ENCODE peak calls at places on chromosomes 4 and X, in six cellular contexts. C is aorta; T is H9; U is bronchial epithelial cell; B is left lung; V is CD8-positive, alpha-beta T cell. W is an unnamed sample.

GRCh38 chrX:78321809-78322208 is 5.6 kb downstream of the CYSLTR1 start:
- DNase-seq in T (no peak), B (peak; percentile 47), V (peak; percentile 42), U (peak; percentile 33), C (no peak), W (no peak)

GRCh38 chr4:38085394-38086150 is 125.4 kb downstream of the PTTG2 start:
- DNase-seq in T (no peak), U (no peak), B (no peak), V (no peak), C (no peak), W (no peak)

GRCh38 chr4:129095811-129096454 is at the start of gene C4orf33:
- DNase-seq in C (peak; percentile 79), B (peak; percentile 82), T (peak; percentile 74), U (peak; percentile 73), V (peak; percentile 77), W (no peak)

GRCh38 chr4:114561590-114561989 is 37.0 kb upstream of the UGT8 start:
- DNase-seq in U (no peak), V (no peak), T (no peak), C (no peak), B (no peak), W (no peak)

GRCh38 chr4:151664289-151664688 is 96.5 kb downstream of the GATB start:
- DNase-seq in T (no peak), V (no peak), B (no peak), C (no peak), U (no peak), W (no peak)

GRCh38 chrX:15524417-15524816 is 23.8 kb downstream of the BMX start:
- DNase-seq in B (no peak), V (no peak), T (no peak), C (no peak), U (peak; percentile 8), W (no peak)

GRCh38 chrX:155266446-155266845 is 2.2 kb upstream of the RAB39B start:
- DNase-seq in B (no peak), V (no peak), C (no peak), U (no peak), T (no peak), W (no peak)

GRCh38 chrX:24294619-24295018 is 19.2 kb downstream of the SUPT20HL2 start:
- DNase-seq in V (no peak), U (no peak), B (no peak), C (no peak), T (peak; percentile 75), W (no peak)

GRCh38 chrX:19912-20571 is 261.1 kb upstream of the PLCXD1 start:
- DNase-seq in V (no peak), B (no peak), U (no peak), T (peak; percentile 27), C (no peak), W (peak; percentile 83)

GRCh38 chrX:129665916-129666644 is 11.3 kb upstream of the APLN start:
- DNase-seq in C (no peak), T (peak; percentile 62), U (peak; percentile 78), B (no peak), V (no peak), W (no peak)

GRCh38 chrX:54116391-54116790 is 66.7 kb downstream of the FAM120C start:
- DNase-seq in T (peak; percentile 26), C (no peak), V (no peak), U (no peak), B (no peak), W (no peak)

GRCh38 chr4:113292371-113293042 is 243.1 kb downstream of the ANK2 start:
- DNase-seq in V (no peak), B (peak; percentile 54), U (no peak), C (peak; percentile 77), T (peak; percentile 88), W (no peak)

GRCh38 chrX:121308276-121308805 is 260.9 kb downstream of the GLUD2 start:
- DNase-seq in T (peak; percentile 35), C (no peak), U (peak; percentile 44), B (peak; percentile 29), V (peak; percentile 11), W (no peak)

GRCh38 chrX:147191361-147191760 is 376.8 kb upstream of the CXorf51A start:
- DNase-seq in V (no peak), B (no peak), U (no peak), C (no peak), T (no peak), W (no peak)
- H3K27me3 ChIP-seq in V (no peaks in the 10 kb centered on the region), B (no peaks in the 10 kb centered on the region), U (no peaks in the 10 kb centered on the region), C (no peaks in the 10 kb centered on the region), T (no peaks in the 10 kb centered on the region), W (no peaks in the 10 kb centered on the region)

DNA sequence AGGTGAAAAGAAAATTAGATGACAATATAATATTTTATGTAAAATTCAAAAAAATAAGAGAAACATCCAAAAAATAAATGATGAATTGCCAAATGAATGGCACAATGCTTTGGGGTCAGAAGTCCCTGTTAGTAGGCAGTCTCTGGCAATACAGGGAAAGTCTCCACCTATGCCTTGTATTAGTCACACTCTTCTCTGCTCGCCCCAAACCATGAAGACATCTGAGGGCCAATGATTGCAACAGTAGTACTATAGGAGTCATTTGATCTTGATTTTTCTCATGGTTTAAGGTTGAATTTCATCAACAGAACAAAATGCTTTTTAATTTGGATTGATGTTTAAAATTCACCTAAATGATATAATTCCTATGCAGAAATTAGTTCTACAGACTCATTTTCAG is 3.9 kb upstream of the PRSS12 start:
- DNase-seq in B (no peak), T (no peak), U (peak; percentile 62), V (no peak), C (no peak), W (no peak)
- H3K27me3 ChIP-seq in B (peaks cover 42% of the 10 kb centered on the region), T (peaks cover 2% of the 10 kb centered on the region), U (no peaks in the 10 kb centered on the region), V (peaks cover 28% of the 10 kb centered on the region), C (peaks cover under 1% of the 10 kb centered on the region), W (peaks cover 29% of the 10 kb centered on the region)

GRCh38 chr4:186710521-186711119 is 13.0 kb downstream of the FAT1 start:
- DNase-seq in T (no peak), C (no peak), V (no peak), U (no peak), B (no peak), W (no peak)

GRCh38 chr4:186714006-186714675 is 9.5 kb downstream of the FAT1 start:
- DNase-seq in B (no peak), V (no peak), C (no peak), T (no peak), U (no peak), W (no peak)

GRCh38 chr4:186712690-186713089 is 11.0 kb downstream of the FAT1 start:
- DNase-seq in B (no peak), T (no peak), C (no peak), V (no peak), U (peak; percentile 54), W (no peak)

GRCh38 chr4:186717556-186717955 is 6.1 kb downstream of the FAT1 start:
- DNase-seq in B (no peak), V (no peak), U (peak; percentile 83), C (no peak), T (no peak), W (no peak)

GRCh38 chr4:186715077-186715476 is 8.6 kb downstream of the FAT1 start:
- DNase-seq in V (no peak), T (no peak), C (no peak), B (no peak), U (no peak), W (no peak)
- H3K27me3 ChIP-seq in V (no peaks in the 10 kb centered on the region), T (no peaks in the 10 kb centered on the region), C (no peaks in the 10 kb centered on the region), B (no peaks in the 10 kb centered on the region), U (no peaks in the 10 kb centered on the region), W (no peaks in the 10 kb centered on the region)

DNA sequence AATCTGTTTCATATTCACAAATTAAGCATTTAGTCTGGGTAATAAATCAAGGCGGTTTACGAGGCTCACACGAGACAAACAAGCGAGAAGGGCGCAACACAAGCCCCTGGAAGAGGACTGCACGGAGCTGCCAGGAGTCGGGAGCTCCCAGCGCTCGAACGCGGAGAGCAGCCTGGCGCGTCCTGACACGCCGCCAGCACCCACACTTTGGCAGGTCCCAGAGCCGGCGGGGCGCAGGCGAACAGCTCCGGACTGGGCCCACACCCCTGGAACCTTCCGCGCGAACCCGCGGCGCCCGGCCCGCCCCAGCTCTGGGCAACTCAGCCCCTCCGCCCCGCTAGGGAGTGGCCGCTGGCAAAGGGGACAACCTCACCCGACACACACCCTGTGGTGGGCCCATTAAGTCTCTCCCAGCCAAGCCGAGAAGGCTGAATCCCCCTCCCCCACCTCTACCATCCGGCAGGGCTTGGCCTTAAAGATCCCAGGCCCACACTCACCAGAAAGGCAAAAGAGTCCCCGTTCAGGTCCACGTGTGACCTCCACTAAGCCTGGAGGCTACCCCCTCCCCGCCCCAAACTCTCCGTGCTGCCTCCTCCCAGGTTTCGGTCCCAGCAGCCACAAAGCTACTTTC is 47.4 kb upstream of the BCOR start:
- DNase-seq in B (no peak), V (no peak), T (peak; percentile 78), U (no peak), C (no peak), W (no peak)
- H3K27me3 ChIP-seq in B (peaks cover 9% of the 10 kb centered on the region), V (no peaks in the 10 kb centered on the region), T (peaks cover 39% of the 10 kb centered on the region), U (no peaks in the 10 kb centered on the region), C (no peaks in the 10 kb centered on the region), W (peaks cover 17% of the 10 kb centered on the region)

DNA sequence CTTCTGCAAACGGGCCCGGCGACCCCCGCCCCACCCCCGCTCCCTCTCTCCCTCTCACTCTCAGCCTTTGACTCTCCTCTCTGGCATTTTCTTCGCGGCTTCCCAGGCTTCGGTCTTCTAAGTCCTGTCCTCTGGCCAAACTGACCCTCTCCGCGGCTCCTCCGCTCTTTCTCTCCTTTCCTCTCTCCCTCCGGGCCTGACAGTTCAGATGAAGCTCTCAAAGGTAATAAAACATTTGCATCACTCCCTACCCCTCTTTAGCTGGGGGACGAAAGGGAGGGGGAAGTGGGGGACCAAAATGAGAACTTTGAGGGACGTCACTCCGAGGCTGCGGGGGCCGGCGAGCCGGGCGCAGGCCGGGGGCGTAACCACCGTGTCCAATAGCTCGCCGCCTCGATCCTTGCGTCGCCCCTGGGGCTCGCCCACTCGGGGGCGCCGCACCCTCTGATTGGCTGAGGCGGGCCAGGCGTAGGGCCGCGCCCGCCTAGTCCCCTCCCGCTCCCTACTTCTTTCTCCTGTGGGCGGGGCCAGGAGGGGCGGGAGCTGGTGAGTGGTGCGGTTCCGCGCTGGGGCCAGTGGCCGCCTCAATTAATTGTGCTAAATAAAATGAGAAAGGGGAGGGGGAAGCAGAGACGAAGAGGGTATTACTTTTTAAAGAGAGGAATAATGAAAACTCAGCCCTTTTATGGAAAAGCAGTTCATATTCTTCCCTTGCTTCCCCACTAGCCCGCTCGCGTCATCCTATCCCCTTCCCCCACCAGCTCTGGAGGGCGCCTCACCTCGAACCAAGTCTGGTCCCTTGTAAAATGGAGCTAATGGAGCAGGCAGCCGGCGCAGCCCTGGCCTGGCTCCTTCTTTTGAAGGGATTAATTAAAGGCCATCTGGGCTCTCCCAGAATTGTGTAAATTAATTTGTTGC is at the start of gene NKX6-1:
- DNase-seq in U (peak; percentile 15), B (no peak), T (peak; percentile 95), C (peak; percentile 92), V (no peak), W (peak; percentile 97)
- H3K27me3 ChIP-seq in U (peaks cover 79% of the 10 kb centered on the region), B (peaks cover 100% of the 10 kb centered on the region), T (peaks cover 84% of the 10 kb centered on the region), C (peaks cover 3% of the 10 kb centered on the region), V (peaks cover 86% of the 10 kb centered on the region), W (peaks cover 3% of the 10 kb centered on the region)

DNA sequence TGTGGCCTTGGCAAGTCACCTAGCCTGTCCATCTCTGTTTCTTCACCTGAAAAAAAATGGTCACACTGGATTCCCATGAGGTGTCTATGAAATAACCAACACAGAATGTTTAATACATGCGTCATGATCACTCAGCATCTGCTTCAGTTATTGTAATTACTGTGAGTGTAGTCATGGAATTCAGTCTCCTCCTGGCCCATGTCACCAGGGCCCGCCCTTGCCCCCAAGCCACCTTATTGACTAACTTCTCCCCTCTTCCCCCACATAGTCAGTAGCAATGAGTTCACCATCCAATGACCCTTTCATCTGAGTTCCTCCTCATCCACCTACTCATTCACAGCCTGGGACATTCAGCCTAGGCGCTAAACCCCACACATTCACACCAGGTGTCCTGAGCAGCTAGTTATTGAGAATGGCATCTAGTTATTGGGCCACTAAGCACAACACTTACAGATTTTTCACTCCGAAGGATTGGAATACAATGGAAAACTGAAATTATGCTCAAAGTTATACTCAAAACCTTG is 15.6 kb downstream of the PNMA6F start:
- DNase-seq in V (no peak), U (no peak), B (no peak), C (no peak), T (no peak), W (no peak)
- H3K27me3 ChIP-seq in V (no peaks in the 10 kb centered on the region), U (no peaks in the 10 kb centered on the region), B (no peaks in the 10 kb centered on the region), C (no peaks in the 10 kb centered on the region), T (no peaks in the 10 kb centered on the region), W (no peaks in the 10 kb centered on the region)

W was measured in esophagus muscularis mucosa.